ENCODE peak calls at places on chromosome 19, in nine cellular contexts. Q is AG09319; C is stimulated activated CD4-positive, alpha-beta T cell treated with anti-CD3 and anti-CD28 coated beads, TNF-alpha, amount 100 ng/mL, for 48 hours; B is AG20443; T is HEK293T; U is naive thymus-derived CD8-positive, alpha-beta T cell; M is M059J; H is stomach; Z is activated CD8-positive, alpha-beta memory T cell treated with anti-CD3 and anti-CD28 coated beads for 4 hours. J is an unnamed sample.

GRCh38 chr19:33868821-33869412 is 72.2 kb downstream of the KCTD15 start:
- DNase-seq in Q (no peak), C (no peak), B (peak; percentile 77), T (peak; percentile 49), U (no peak), M (peak; percentile 58), H (peak; percentile 35), Z (no peak), J (no peak)

GRCh38 chr19:15289673-15290072 is 42.7 kb downstream of the BRD4 start:
- DNase-seq in Q (no peak), C (no peak), B (no peak), T (no peak), U (no peak), M (no peak), H (no peak), Z (no peak), J (no peak)

GRCh38 chr19:42512743-42513304 is 15.5 kb downstream of the CEACAM1 start:
- DNase-seq in Q (no peak), C (no peak), B (no peak), T (no peak), U (no peak), M (no peak), H (no peak), Z (no peak), J (no peak)

GRCh38 chr19:14150041-14150769 is 13.8 kb upstream of the ASF1B start:
- DNase-seq in Q (no peak), C (no peak), B (no peak), T (no peak), U (no peak), M (no peak), H (no peak), Z (no peak), J (peak; percentile 82)

GRCh38 chr19:53463263-53463662 is 4.3 kb upstream of the ZNF813 start:
- DNase-seq in Q (no peak), C (peak; percentile 10), B (peak; percentile 33), T (no peak), U (no peak), M (no peak), H (no peak), Z (no peak), J (peak; percentile 21)

GRCh38 chr19:45515807-45516401 is 8.6 kb downstream of the VASP start:
- DNase-seq in Q (no peak), C (no peak), B (no peak), T (no peak), U (no peak), M (no peak), H (no peak), Z (no peak), J (no peak)

GRCh38 chr19:5987077-5987818 is 9.3 kb upstream of the RANBP3 start:
- DNase-seq in Q (peak; percentile 81), C (peak; percentile 65), B (peak; percentile 81), T (peak; percentile 75), U (peak; percentile 63), M (peak; percentile 81), H (peak; percentile 89), Z (peak; percentile 52), J (peak; percentile 73)

GRCh38 chr19:36417752-36418286 is 625 bp downstream of the ZFP82 start:
- DNase-seq in Q (no peak), C (no peak), B (no peak), T (no peak), U (no peak), M (no peak), H (no peak), Z (no peak), J (peak; percentile 41)